ENCODE peak calls at places on chromosomes 3 and 15, in five cellular contexts. X is activated T-cell treated with anti-CD3 and anti-CD28 coated beads, Interleukin-2, amount 50 U/mL, for 48 hours; D is nephron progenitor cell; P is foreskin fibroblast; K is HEK293T. N is an unnamed sample.
A peak's percentile ranks its signal among the peaks of the same experiment; 100 is the strongest.

GRCh38 chr3:107412376-107412775 is 35.1 kb downstream of the CCDC54 start:
- DNase-seq in X (no peak), D (no peak), P (peak; percentile 38), K (no peak), N (no peak)

GRCh38 chr15:69748700-69749099 is 296.1 kb downstream of the RPLP1 start:
- DNase-seq in X (peak; percentile 15), D (no peak), P (no peak), K (no peak), N (no peak)

GRCh38 chr3:160395297-160395696 is 3.7 kb downstream of the IFT80 start:
- DNase-seq in X (no peak), D (no peak), P (peak; percentile 83), K (no peak), N (no peak)

GRCh38 chr3:140007081-140007480 is 72.1 kb downstream of the CLSTN2 start:
- DNase-seq in X (no peak), D (no peak), P (no peak), K (no peak), N (no peak)

GRCh38 chr3:47984089-47984759 is 32.0 kb downstream of the MAP4 start:
- DNase-seq in X (no peak), D (no peak), P (peak; percentile 89), K (no peak), N (no peak)

GRCh38 chr3:13019243-13019701 is 54.0 kb downstream of the IQSEC1 start:
- DNase-seq in X (no peak), D (peak; percentile 76), P (peak; percentile 88), K (no peak), N (peak; percentile 40)

GRCh38 chr3:172294238-172294806 is 153.9 kb downstream of the GHSR start:
- DNase-seq in X (no peak), D (no peak), P (no peak), K (no peak), N (no peak)

GRCh38 chr15:52351206-52351907 is 55.8 kb upstream of the MYO5C start:
- DNase-seq in X (no peak), D (no peak), P (peak; percentile 63), K (no peak), N (no peak)

N was measured in neural crest cell.